ENCODE peak calls at places on chromosome 19, in seven cellular contexts. T is breast epithelium, N is PC-3, Y is neuronal stem cell, S is tibial nerve, Q is thoracic aorta, J is aorta. I is an unnamed sample.

GRCh38 chr19:41323023-41323422 is 13.1 kb downstream of the CCDC97 start:
- DNase-seq in T (no peak), N (no peak), Y (no peak), S (no peak), Q (no peak), J (no peak), I (no peak)

GRCh38 chr19:47376589-47377144 is 27.6 kb downstream of the DHX34 start:
- DNase-seq in T (no peak), N (no peak), Y (no peak), S (no peak), Q (no peak), J (no peak), I (peak; percentile 46)

GRCh38 chr19:9165256-9165655 is 13.5 kb upstream of the OR7D2 start:
- DNase-seq in T (no peak), N (no peak), Y (no peak), S (no peak), Q (no peak), J (no peak), I (no peak)

GRCh38 chr19:56930647-56931592 is 90.4 kb upstream of the PEG3 start:
- DNase-seq in T (no peak), N (peak; percentile 12), Y (no peak), S (no peak), Q (no peak), J (no peak), I (no peak)

GRCh38 chr19:18153555-18154134 is 682 bp downstream of the PIK3R2 start:
- DNase-seq in T (no peak), N (no peak), Y (no peak), S (no peak), Q (no peak), J (no peak), I (peak; percentile 82)

GRCh38 chr19:17873661-17874422 is 2.1 kb downstream of the SLC5A5 start:
- DNase-seq in T (no peak), N (peak; percentile 60), Y (peak; percentile 72), S (no peak), Q (no peak), J (no peak), I (peak; percentile 99)

GRCh38 chr19:1651061-1651547 is 1.3 kb downstream of the TCF3 start:
- DNase-seq in T (no peak), N (no peak), Y (peak; percentile 49), S (no peak), Q (no peak), J (no peak), I (peak; percentile 93)

GRCh38 chr19:45780146-45780447 is 2.2 kb downstream of the DMPK start:
- DNase-seq in T (no peak), N (no peak), Y (no peak), S (no peak), Q (no peak), J (no peak), I (peak; percentile 76)

GRCh38 chr19:38293281-38293680 is 10.8 kb upstream of the C19orf33 start:
- DNase-seq in T (no peak), N (no peak), Y (no peak), S (no peak), Q (no peak), J (no peak), I (peak; percentile 38)

GRCh38 chr19:29841559-29842367 is 30.0 kb downstream of the CCNE1 start:
- DNase-seq in T (no peak), N (peak; percentile 44), Y (peak; percentile 29), S (no peak), Q (no peak), J (peak; percentile 27), I (peak; percentile 79)

GRCh38 chr19:14091885-14092462 is 1.4 kb upstream of the SAMD1 start:
- DNase-seq in T (no peak), N (no peak), Y (peak; percentile 21), S (no peak), Q (no peak), J (no peak), I (peak; percentile 79)

GRCh38 chr19:18203863-18204393 is at the start of gene RAB3A:
- DNase-seq in T (peak; percentile 99), N (peak; percentile 100), Y (peak; percentile 100), S (peak; percentile 100), Q (peak; percentile 100), J (peak; percentile 100), I (peak; percentile 99)

GRCh38 chr19:14337510-14337909 is 43.7 kb upstream of the ADGRE5 start:
- DNase-seq in T (no peak), N (peak; percentile 72), Y (no peak), S (no peak), Q (no peak), J (no peak), I (peak; percentile 84)

GRCh38 chr19:1561236-1561842 is 6.8 kb downstream of the MEX3D start:
- DNase-seq in T (no peak), N (no peak), Y (no peak), S (no peak), Q (no peak), J (peak; percentile 63), I (no peak)

GRCh38 chr19:53192771-53193533 is at the start of gene ZNF665:
- DNase-seq in T (peak; percentile 88), N (peak; percentile 76), Y (peak; percentile 56), S (peak; percentile 67), Q (peak; percentile 62), J (peak; percentile 95), I (peak; percentile 93)

GRCh38 chr19:45489216-45489855 is 7.5 kb downstream of the RTN2 start:
- DNase-seq in T (no peak), N (no peak), Y (no peak), S (no peak), Q (no peak), J (no peak), I (no peak)

GRCh38 chr19:39405930-39406655 is 554 bp upstream of the ZFP36 start:
- DNase-seq in T (no peak), N (no peak), Y (no peak), S (no peak), Q (peak; percentile 78), J (no peak), I (no peak)

GRCh38 chr19:55152017-55152416 is 3.0 kb upstream of the TNNT1 start:
- DNase-seq in T (no peak), N (peak; percentile 39), Y (no peak), S (no peak), Q (no peak), J (no peak), I (no peak)

GRCh38 chr19:5109560-5109959 is 140.6 kb downstream of the KDM4B start:
- DNase-seq in T (no peak), N (no peak), Y (no peak), S (no peak), Q (no peak), J (no peak), I (peak; percentile 92)

GRCh38 chr19:5106971-5107370 is 138.1 kb downstream of the KDM4B start:
- DNase-seq in T (no peak), N (no peak), Y (no peak), S (no peak), Q (no peak), J (no peak), I (no peak)

GRCh38 chr19:5107432-5108122 is 138.7 kb downstream of the KDM4B start:
- DNase-seq in T (no peak), N (no peak), Y (no peak), S (no peak), Q (no peak), J (no peak), I (no peak)

GRCh38 chr19:5108866-5109265 is 140.0 kb downstream of the KDM4B start:
- DNase-seq in T (no peak), N (no peak), Y (no peak), S (no peak), Q (no peak), J (no peak), I (no peak)

GRCh38 chr19:5108123-5108613 is 139.3 kb downstream of the KDM4B start:
- DNase-seq in T (no peak), N (no peak), Y (no peak), S (no peak), Q (no peak), J (no peak), I (no peak)
- H3K36me3 ChIP-seq in T (no peaks in the 10 kb centered on the region), N (no peaks in the 10 kb centered on the region), Y (peaks cover 2% of the 10 kb centered on the region), S (no peaks in the 10 kb centered on the region), Q (peaks cover 24% of the 10 kb centered on the region), J (peaks cover 4% of the 10 kb centered on the region), I (no peaks in the 10 kb centered on the region)

GRCh38 chr19:4937060-4937459 is 27.8 kb downstream of the UHRF1 start:
- DNase-seq in T (no peak), N (no peak), Y (no peak), S (no peak), Q (no peak), J (no peak), I (no peak)
- H3K36me3 ChIP-seq in T (no peaks in the 10 kb centered on the region), N (peaks cover 66% of the 10 kb centered on the region), Y (peaks cover 40% of the 10 kb centered on the region), S (no peaks in the 10 kb centered on the region), Q (no peaks in the 10 kb centered on the region), J (no peaks in the 10 kb centered on the region), I (peaks cover 1% of the 10 kb centered on the region)

GRCh38 chr19:36073121-36073876 is 18.6 kb downstream of the WDR62 start:
- DNase-seq in T (no peak), N (no peak), Y (no peak), S (no peak), Q (no peak), J (no peak), I (no peak)

GRCh38 chr19:36064829-36065228 is 10.1 kb downstream of the WDR62 start:
- DNase-seq in T (no peak), N (no peak), Y (no peak), S (no peak), Q (no peak), J (no peak), I (no peak)

GRCh38 chr19:36072081-36072480 is 17.4 kb downstream of the WDR62 start:
- DNase-seq in T (no peak), N (no peak), Y (no peak), S (no peak), Q (no peak), J (no peak), I (no peak)

GRCh38 chr19:36067681-36068080 is 13.0 kb downstream of the WDR62 start:
- DNase-seq in T (no peak), N (no peak), Y (no peak), S (no peak), Q (no peak), J (no peak), I (peak; percentile 18)
- H3K36me3 ChIP-seq in T (no peaks in the 10 kb centered on the region), N (peaks cover 26% of the 10 kb centered on the region), Y (peaks cover 49% of the 10 kb centered on the region), S (no peaks in the 10 kb centered on the region), Q (no peaks in the 10 kb centered on the region), J (no peaks in the 10 kb centered on the region), I (peaks cover 48% of the 10 kb centered on the region)

DNA sequence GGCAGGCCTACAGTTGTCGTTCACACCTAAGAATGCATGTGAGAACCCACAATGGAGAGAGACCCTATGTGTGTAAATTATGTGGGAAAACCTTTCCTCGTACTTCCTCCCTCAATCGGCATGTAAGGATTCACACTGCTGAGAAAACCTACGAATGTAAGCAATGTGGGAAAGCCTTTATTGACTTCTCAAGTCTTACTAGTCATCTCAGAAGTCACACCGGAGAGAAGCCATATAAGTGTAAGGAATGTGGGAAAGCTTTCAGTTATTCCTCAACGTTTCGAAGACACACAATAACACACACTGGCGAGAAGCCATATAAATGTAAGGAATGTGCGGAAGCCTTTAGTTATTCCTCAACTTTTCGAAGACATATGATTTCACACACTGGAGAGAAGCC is 11.3 kb downstream of the ZNF555 start:
- DNase-seq in T (no peak), N (no peak), Y (no peak), S (no peak), Q (no peak), J (no peak), I (no peak)
- H3K36me3 ChIP-seq in T (peaks cover 25% of the 10 kb centered on the region), N (peaks cover 55% of the 10 kb centered on the region), Y (peaks cover 28% of the 10 kb centered on the region), S (peaks cover 30% of the 10 kb centered on the region), Q (peaks cover 39% of the 10 kb centered on the region), J (peaks cover 14% of the 10 kb centered on the region), I (peaks cover 21% of the 10 kb centered on the region)

GRCh38 chr19:3058821-3059314 is 3.4 kb downstream of the TLE5 start:
- DNase-seq in T (no peak), N (no peak), Y (no peak), S (no peak), Q (no peak), J (no peak), I (no peak)
- H3K36me3 ChIP-seq in T (no peaks in the 10 kb centered on the region), N (peaks cover 9% of the 10 kb centered on the region), Y (peaks cover 13% of the 10 kb centered on the region), S (peaks cover 22% of the 10 kb centered on the region), Q (peaks cover 42% of the 10 kb centered on the region), J (peaks cover 9% of the 10 kb centered on the region), I (peaks cover 12% of the 10 kb centered on the region)